ENCODE peak calls at places on chromosomes 12 and 14, in six cellular contexts. G is heart left ventricle, T is transverse colon, W is uterus, O is thyroid gland, K is IMR-90. E is an unnamed sample.

GRCh38 chr14:22002860-22003284 is 329.3 kb upstream of the OR4E1 start:
- DNase-seq in K (no peak), T (peak; percentile 22), G (no peak), O (peak; percentile 18), W (no peak), E (peak; percentile 66)

GRCh38 chr14:76953196-76953945 is 75.1 kb downstream of the IRF2BPL start:
- DNase-seq in K (peak; percentile 68), G (peak; percentile 80), O (peak; percentile 87), T (peak; percentile 71), W (peak; percentile 73), E (peak; percentile 78)

GRCh38 chr12:110117948-110118685 is 6.0 kb upstream of the IFT81 start:
- DNase-seq in O (no peak), K (no peak), G (no peak), T (no peak), W (no peak), E (no peak)

GRCh38 chr12:115519887-115520286 is 757.6 kb downstream of the MED13L start:
- DNase-seq in G (no peak), K (no peak), W (no peak), T (no peak), O (no peak), E (no peak)

GRCh38 chr12:15427913-15428312 is 105.6 kb downstream of the PTPRO start:
- DNase-seq in O (no peak), K (no peak), G (no peak), T (no peak), W (no peak), E (no peak)

GRCh38 chr14:76591270-76591669 is 170.0 kb upstream of the VASH1 start:
- DNase-seq in G (no peak), K (no peak), O (no peak), T (no peak), W (no peak), E (no peak)

GRCh38 chr14:44767646-44768173 is 194.0 kb downstream of the KLHL28 start:
- DNase-seq in T (no peak), K (no peak), G (no peak), O (no peak), W (no peak), E (no peak)

GRCh38 chr14:93619176-93619793 is 169.0 kb downstream of the PRIMA1 start:
- DNase-seq in T (peak; percentile 9), G (peak; percentile 34), O (peak; percentile 26), W (no peak), K (peak; percentile 50), E (peak; percentile 36)

GRCh38 chr14:69114763-69115162 is 38.2 kb downstream of the DCAF5 start:
- DNase-seq in K (no peak), T (no peak), W (no peak), O (no peak), G (no peak), E (no peak)

GRCh38 chr14:59274991-59275391 is 86.5 kb downstream of the DAAM1 start:
- DNase-seq in K (no peak), W (no peak), G (peak; percentile 68), O (peak; percentile 91), T (no peak), E (peak; percentile 70)

GRCh38 chr14:71574976-71575375 is 357.3 kb upstream of the RGS6 start:
- DNase-seq in K (peak; percentile 92), W (no peak), T (no peak), G (no peak), O (peak; percentile 25), E (no peak)

GRCh38 chr14:102182190-102182589 is 42.5 kb downstream of the WDR20 start:
- DNase-seq in G (no peak), K (peak; percentile 62), W (no peak), O (no peak), T (no peak), E (no peak)

GRCh38 chr12:4118017-4118510 is 155.5 kb upstream of the CCND2 start:
- DNase-seq in K (peak; percentile 64), W (peak; percentile 21), T (peak; percentile 80), O (peak; percentile 63), G (peak; percentile 79), E (peak; percentile 71)

GRCh38 chr14:64937176-64937820 is 5.2 kb downstream of the GPX2 start:
- DNase-seq in T (no peak), O (peak; percentile 23), G (no peak), K (peak; percentile 18), W (no peak), E (no peak)

GRCh38 chr12:24778486-24779304 is 170.2 kb downstream of the BCAT1 start:
- DNase-seq in O (no peak), T (no peak), W (no peak), G (no peak), K (peak; percentile 75), E (no peak)
- TF ChIP-seq CTCF in O (no peak), T (peak; percentile 13), W (no peak), G (no peak), K (peak; percentile 62), E (peak; percentile 23)

DNA sequence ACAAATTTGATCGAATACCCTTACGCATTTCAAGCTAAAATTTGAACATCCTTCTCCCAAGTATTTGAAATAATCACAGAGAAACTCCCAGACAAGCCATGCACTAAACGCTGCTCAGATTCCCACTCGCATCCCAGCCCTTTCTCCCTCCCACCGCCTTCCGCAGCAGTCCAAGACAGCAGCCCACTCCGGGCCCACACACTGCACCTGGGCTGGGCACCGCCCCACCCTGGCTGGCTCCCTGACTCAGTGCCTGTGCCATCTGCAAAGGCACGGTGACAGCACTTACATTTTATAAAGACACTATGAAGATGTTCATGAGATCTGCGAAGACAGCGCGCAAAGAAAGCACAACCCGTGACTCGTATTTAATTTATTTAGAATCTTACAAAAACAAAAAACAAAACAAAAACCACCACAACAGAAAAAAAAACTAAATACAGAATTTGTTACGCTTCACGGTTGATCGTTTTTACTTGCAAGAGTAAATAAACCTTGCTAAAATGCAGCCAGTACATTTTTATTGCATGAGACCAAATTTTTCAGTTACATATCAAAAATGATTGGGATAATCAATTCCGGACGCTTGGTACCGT is 17.2 kb upstream of the CDK2AP1 start:
- DNase-seq in T (no peak), G (no peak), W (no peak), O (no peak), K (no peak), E (no peak)
- TF ChIP-seq POLR2A in T (no peak), G (no peak), W (no peak), O (no peak), K (no peak), E (no peak)

GRCh38 chr12:101823891-101824290 is 6.9 kb downstream of the GNPTAB start:
- DNase-seq in T (peak; percentile 50), G (peak; percentile 72), W (peak; percentile 18), O (peak; percentile 70), K (no peak), E (peak; percentile 70)
- TF ChIP-seq CTCF in T (peak; percentile 33), G (no peak), W (no peak), O (no peak), K (no peak), E (peak; percentile 34)

GRCh38 chr14:34874386-34875030 is 652 bp downstream of the BAZ1A start:
- DNase-seq in K (peak; percentile 49), O (peak; percentile 61), G (peak; percentile 57), T (peak; percentile 50), W (peak; percentile 37), E (peak; percentile 52)

GRCh38 chr14:34872822-34873590 is 2.2 kb downstream of the BAZ1A start:
- DNase-seq in O (peak; percentile 45), G (no peak), K (peak; percentile 69), W (no peak), T (peak; percentile 16), E (no peak)

GRCh38 chr14:34875031-34875922 is at the start of gene BAZ1A:
- DNase-seq in T (peak; percentile 76), K (peak; percentile 91), W (peak; percentile 68), O (peak; percentile 73), G (peak; percentile 68), E (peak; percentile 50)

DNA sequence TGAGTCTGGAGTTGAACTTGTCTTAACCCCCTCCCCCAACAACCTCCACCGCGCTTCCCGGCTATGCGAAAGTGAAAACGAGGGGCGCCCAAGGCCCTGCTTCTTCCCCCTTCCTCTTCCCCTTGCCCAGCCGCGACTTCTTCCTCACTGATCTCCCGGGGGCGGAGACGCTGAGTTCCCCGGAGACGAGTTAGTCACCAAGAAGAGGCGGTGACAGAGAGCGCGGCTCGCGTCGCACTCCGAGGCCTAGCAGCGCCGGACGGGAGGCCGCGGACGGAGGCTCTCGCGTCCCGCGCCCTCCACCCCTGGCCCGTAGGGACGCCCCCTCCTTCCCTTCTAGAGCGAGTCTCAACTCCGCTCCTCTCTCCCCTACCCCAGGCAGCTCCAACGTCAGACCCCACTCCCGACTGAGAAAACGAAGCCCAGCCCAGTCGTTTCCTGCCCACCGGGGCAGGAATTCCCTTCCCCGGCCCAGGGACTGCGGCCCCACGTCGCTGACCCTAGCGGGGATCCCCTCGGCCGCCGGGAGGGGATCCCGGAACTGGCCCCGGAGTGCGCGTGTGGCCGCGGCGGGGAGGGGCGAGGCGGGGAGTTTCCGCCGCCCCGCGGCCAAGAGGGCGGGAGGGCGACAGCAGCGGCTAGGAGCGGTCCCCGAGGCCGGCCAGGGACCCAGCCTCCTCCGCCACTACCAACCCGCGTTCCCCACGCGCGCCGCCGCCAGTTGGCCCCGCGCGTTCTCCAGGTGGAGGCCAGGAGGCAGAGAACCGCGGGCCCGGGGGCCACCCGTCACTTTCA is 1.4 kb downstream of the BAZ1A start:
- DNase-seq in T (peak; percentile 86), W (peak; percentile 69), K (no peak), G (peak; percentile 90), O (peak; percentile 82), E (peak; percentile 93)
- TF ChIP-seq POLR2A in T (peak; percentile 90), W (peak; percentile 45), K (peak; percentile 83), G (no peak), O (no peak), E (peak; percentile 82)

GRCh38 chr12:10384191-10384590 is 5.7 kb downstream of the KLRK1 start:
- DNase-seq in O (no peak), W (no peak), T (no peak), G (no peak), K (no peak), E (no peak)

GRCh38 chr12:10385181-10385613 is 4.6 kb downstream of the KLRK1 start:
- DNase-seq in T (no peak), G (no peak), W (no peak), K (peak; percentile 81), O (no peak), E (no peak)

GRCh38 chr12:10381912-10382628 is 7.8 kb downstream of the KLRK1 start:
- DNase-seq in G (no peak), O (no peak), T (no peak), K (no peak), W (no peak), E (no peak)
- TF ChIP-seq CTCF in G (no peak), O (no peak), T (no peak), K (no peak), W (no peak), E (no peak)

GRCh38 chr12:120474092-120474960 is 4.8 kb upstream of the SRSF9 start:
- DNase-seq in W (peak; percentile 35), T (no peak), O (peak; percentile 8), K (peak; percentile 80), G (no peak), E (no peak)
- TF ChIP-seq POLR2A in W (no peak), T (no peak), O (no peak), K (no peak), G (no peak), E (no peak)

GRCh38 chr12:76346798-76347420 is 1.3 kb downstream of the BBS10 start:
- DNase-seq in W (no peak), O (no peak), G (peak; percentile 32), K (peak; percentile 79), T (no peak), E (no peak)
- TF ChIP-seq CTCF in W (no peak), O (no peak), G (no peak), K (peak; percentile 74), T (no peak), E (no peak)